ENCODE peak calls at places on chromosomes 4 and X, in ten cellular contexts. X, N, K, L, C, A, I, S, W and O are unnamed samples.

GRCh38 chr4:151169223-151169622 is 69.8 kb downstream of the RPS3A start:
- DNase-seq in A (no peak), K (peak), S (no peak), L (no peak), C (peak), X (peak), W (peak), I (no peak), N (peak), O (peak)

GRCh38 chrX:135985123-135985973 is at the start of gene SLC9A6:
- DNase-seq in A (no peak), K (peak), L (peak), X (peak), S (peak), C (peak), N (peak), I (peak), W (peak), O (peak)

GRCh38 chr4:5711479-5712184 is 631 bp downstream of the EVC start:
- DNase-seq in S (no peak), K (peak), C (no peak), A (no peak), I (peak), X (peak), N (peak), W (peak), L (no peak), O (no peak)

GRCh38 chr4:10546-10870 is 42.6 kb upstream of the ZNF595 start:
- DNase-seq in W (no peak), K (no peak), L (no peak), I (no peak), A (no peak), S (no peak), C (no peak), N (no peak), X (no peak), O (no peak)

GRCh38 chr4:177229331-177229730 is 80.3 kb upstream of the NEIL3 start:
- DNase-seq in A (no peak), L (no peak), N (no peak), W (no peak), C (no peak), K (peak), I (no peak), S (no peak), X (no peak), O (no peak)

GRCh38 chr4:151329217-151330007 is 4.0 kb upstream of the SH3D19 start:
- DNase-seq in W (no peak), L (no peak), X (no peak), A (no peak), N (no peak), I (no peak), C (no peak), S (no peak), K (peak), O (no peak)

GRCh38 chrX:136761410-136761809 is 19.3 kb downstream of the ARHGEF6 start:
- DNase-seq in C (no peak), K (no peak), I (no peak), N (no peak), A (no peak), S (no peak), L (no peak), W (no peak), X (no peak), O (no peak)

GRCh38 chr4:87543835-87544461 is 14.8 kb upstream of the SPARCL1 start:
- DNase-seq in W (peak), X (peak), L (no peak), N (no peak), S (no peak), C (no peak), I (peak), K (peak), A (no peak), O (no peak)

GRCh38 chr4:117434424-117434823 is 349.0 kb upstream of the TRAM1L1 start:
- DNase-seq in W (no peak), N (no peak), C (no peak), L (no peak), A (no peak), I (no peak), S (no peak), K (no peak), X (no peak), O (no peak)

GRCh38 chrX:85996555-85996954 is 50.8 kb downstream of the CHM start:
- DNase-seq in C (no peak), A (no peak), L (no peak), K (no peak), I (no peak), N (no peak), X (no peak), S (no peak), W (no peak), O (no peak)

GRCh38 chr4:13944095-13944501 is 316.6 kb upstream of the BOD1L1 start:
- DNase-seq in K (no peak), N (no peak), S (no peak), L (no peak), C (no peak), W (no peak), I (no peak), A (no peak), X (no peak), O (no peak)

GRCh38 chrX:16826207-16826606 is 39.9 kb downstream of the TXLNG start:
- DNase-seq in S (no peak), C (no peak), N (no peak), K (peak), A (no peak), I (peak), L (no peak), X (no peak), W (no peak), O (no peak)

GRCh38 chrX:1751781-1752180 is 136.9 kb downstream of the ASMT start:
- DNase-seq in W (no peak), L (no peak), S (no peak), N (no peak), X (no peak), A (no peak), I (no peak), C (no peak), K (no peak), O (no peak)

GRCh38 chrX:22987452-22987851 is 12.3 kb upstream of the DDX53 start:
- DNase-seq in A (no peak), S (no peak), N (no peak), K (peak), W (no peak), I (no peak), C (no peak), L (no peak), X (no peak), O (no peak)

GRCh38 chr4:156615066-156615514 is 356.5 kb downstream of the PDGFC start:
- DNase-seq in A (no peak), C (no peak), L (no peak), X (no peak), S (no peak), N (no peak), W (peak), K (peak), I (no peak), O (no peak)

GRCh38 chr4:155805016-155805415 is 46.2 kb downstream of the GUCY1B1 start:
- DNase-seq in X (no peak), N (no peak), L (no peak), C (no peak), W (no peak), A (no peak), K (peak), S (no peak), I (no peak), O (no peak)

GRCh38 chr4:88880001-88880400 is 177.0 kb downstream of the FAM13A start:
- DNase-seq in K (no peak), W (no peak), I (no peak), L (no peak), S (no peak), C (no peak), N (no peak), X (no peak), A (no peak), O (no peak)

GRCh38 chr4:3252831-3253641 is 4.1 kb downstream of the MSANTD1 start:
- DNase-seq in A (no peak), N (peak), K (no peak), X (no peak), I (no peak), S (peak), W (peak), L (peak), C (no peak), O (no peak)

GRCh38 chrX:39162322-39162721 is 361.1 kb downstream of the MID1IP1 start:
- DNase-seq in I (no peak), K (no peak), A (no peak), C (peak), L (no peak), N (no peak), W (no peak), X (peak), S (peak), O (no peak)

GRCh38 chr4:151738706-151739105 is 22.1 kb downstream of the GATB start:
- DNase-seq in S (no peak), W (no peak), L (no peak), I (no peak), K (no peak), N (no peak), A (no peak), C (no peak), X (no peak), O (no peak)

GRCh38 chr4:107721436-107722090 is 1.5 kb upstream of the PAPSS1 start:
- DNase-seq in L (no peak), X (no peak), S (peak), W (peak), A (peak), I (no peak), C (peak), K (no peak), N (peak), O (no peak)

GRCh38 chr4:33780952-33781655 is 2463.2 kb downstream of the ARAP2 start:
- DNase-seq in X (no peak), L (no peak), I (peak), C (no peak), K (peak), S (no peak), N (no peak), A (no peak), W (no peak), O (no peak)

GRCh38 chr4:182578402-182578801 is 335.2 kb downstream of the TENM3 start:
- DNase-seq in N (peak), W (no peak), K (peak), S (no peak), L (no peak), X (no peak), A (no peak), I (no peak), C (no peak), O (no peak)

DNA sequence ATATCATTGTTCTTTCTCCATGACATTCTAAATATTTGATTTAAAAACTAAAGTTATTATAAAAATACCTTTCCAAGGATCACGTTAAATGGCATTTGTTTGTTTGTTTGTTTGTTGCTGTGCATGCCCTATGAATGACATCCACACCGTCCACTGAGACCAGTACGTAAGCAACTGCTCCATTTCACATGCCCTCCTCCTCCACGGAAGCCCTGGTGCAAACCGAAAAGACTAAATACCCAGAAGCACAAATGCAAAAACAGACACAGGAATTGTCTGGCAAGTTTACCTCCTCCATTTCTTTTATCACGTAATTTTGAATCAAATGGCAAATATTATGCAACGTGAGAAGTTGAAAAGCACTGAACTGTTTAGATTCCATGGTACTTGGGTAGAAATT is 23.6 kb downstream of the IRF2 start:
- DNase-seq in L (no peak), N (no peak), X (no peak), I (no peak), K (no peak), W (no peak), A (no peak), S (no peak), C (no peak), O (no peak)
- H3K27ac ChIP-seq in L (no peak), N (peak), X (no peak), I (no peak), K (peak), W (no peak), A (no peak), S (peak), C (no peak), O (no peak)

DNA sequence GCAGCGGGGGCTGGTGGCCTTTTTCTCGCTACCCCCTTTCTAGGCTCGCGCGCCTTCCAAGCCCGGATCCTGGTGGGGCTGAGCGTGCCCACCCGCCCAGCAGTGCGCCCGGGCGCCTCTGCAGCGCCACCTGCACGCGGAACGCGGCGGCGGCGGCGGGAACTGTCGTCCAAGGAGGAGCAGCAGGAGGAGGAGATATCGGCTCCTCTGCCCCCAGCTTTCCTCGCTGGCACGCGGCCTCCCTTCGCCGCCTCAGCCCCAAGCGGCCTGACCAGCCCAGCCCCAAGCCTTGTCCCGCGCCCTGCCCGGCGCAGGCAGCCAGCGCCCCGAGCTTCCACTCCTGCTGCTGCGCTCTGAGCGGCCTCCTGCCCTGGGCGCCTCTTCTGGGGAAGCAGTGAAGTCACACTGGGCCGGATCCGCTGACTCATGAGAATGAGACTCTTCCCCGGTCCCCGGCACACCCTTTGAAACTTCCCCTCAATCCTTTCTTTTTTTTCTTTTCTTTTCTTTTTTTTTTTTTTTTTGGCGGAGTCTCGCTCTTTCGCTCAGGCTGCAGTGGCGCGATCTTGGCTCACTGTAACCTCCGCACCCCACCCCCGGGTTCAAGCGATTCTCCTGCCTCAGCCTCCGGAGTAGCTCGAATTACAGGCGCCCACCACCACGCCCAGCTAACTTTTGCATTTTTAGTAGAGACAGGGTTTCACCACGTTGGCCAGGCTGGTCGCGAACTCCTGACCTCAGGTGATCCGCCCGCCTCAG is 10.6 kb upstream of the ELF4 start:
- DNase-seq in X (peak), A (no peak), K (peak), S (peak), N (peak), I (peak), W (peak), C (peak), L (peak), O (peak)
- TF ChIP-seq POLR2A in X (no peak), A (peak), K (no peak), S (no peak), N (peak), I (no peak), W (peak), C (no peak), L (no peak), O (no peak)

GRCh38 chr4:173536808-173537429 is 6.9 kb upstream of the HAND2 start:
- DNase-seq in K (no peak), X (no peak), N (no peak), S (no peak), C (no peak), A (no peak), L (no peak), I (no peak), W (no peak), O (no peak)
- H3K27ac ChIP-seq in K (no peak), X (no peak), N (no peak), S (no peak), C (peak), A (no peak), L (peak), I (no peak), W (peak), O (no peak)

GRCh38 chr4:8212606-8213005 is 13.5 kb downstream of the SH3TC1 start:
- DNase-seq in C (no peak), I (no peak), X (no peak), L (no peak), W (no peak), N (no peak), S (no peak), K (no peak), A (no peak), O (no peak)

GRCh38 chr4:8214091-8214490 is 15.0 kb downstream of the SH3TC1 start:
- DNase-seq in K (no peak), I (no peak), C (no peak), A (no peak), X (no peak), L (no peak), W (no peak), N (no peak), S (no peak), O (no peak)

GRCh38 chr4:8211229-8211628 is 12.1 kb downstream of the SH3TC1 start:
- DNase-seq in I (no peak), S (no peak), N (no peak), A (no peak), C (no peak), X (no peak), K (no peak), L (no peak), W (no peak), O (no peak)

GRCh38 chr4:8211737-8212581 is 12.9 kb downstream of the SH3TC1 start:
- DNase-seq in S (no peak), X (no peak), K (no peak), I (no peak), L (no peak), C (no peak), N (no peak), A (no peak), W (no peak), O (no peak)

GRCh38 chr4:8213121-8213520 is 14.0 kb downstream of the SH3TC1 start:
- DNase-seq in I (no peak), L (no peak), K (no peak), A (no peak), X (no peak), N (no peak), W (no peak), S (no peak), C (no peak), O (no peak)
- TF ChIP-seq POLR2A in I (no peak), L (no peak), K (no peak), A (no peak), X (no peak), N (no peak), W (no peak), S (no peak), C (no peak), O (no peak)